ENCODE peak calls at places on chromosomes 6 and 20, in six cellular contexts. P is Caco-2, D is fibroblast of lung, J is neural progenitor cell, Q is cardiac fibroblast, V is tibial artery. Z is an unnamed sample.

GRCh38 chr6:19838442-19839236 is 1.5 kb downstream of the ID4 start:
- DNase-seq in P (peak; percentile 20), D (peak; percentile 12), J (peak; percentile 70), Q (peak; percentile 19), V (peak; percentile 73), Z (no peak)

GRCh38 chr6:122683996-122684651 is 73.9 kb downstream of the PKIB start:
- DNase-seq in P (no peak), D (no peak), J (no peak), Q (no peak), V (no peak), Z (no peak)

GRCh38 chr6:126812651-126813050 is 305.8 kb upstream of the RSPO3 start:
- DNase-seq in P (no peak), D (peak; percentile 64), J (peak; percentile 16), Q (peak; percentile 14), V (no peak), Z (no peak)

GRCh38 chr6:143549630-143550268 is 38.2 kb upstream of the FUCA2 start:
- DNase-seq in P (no peak), D (no peak), J (no peak), Q (no peak), V (no peak), Z (peak; percentile 56)

GRCh38 chr6:41040101-41040910 is 1.3 kb upstream of the UNC5CL start:
- DNase-seq in P (peak; percentile 90), D (no peak), J (no peak), Q (peak; percentile 20), V (no peak), Z (no peak)

GRCh38 chr6:136307351-136307750 is 17.7 kb upstream of the BCLAF1 start:
- DNase-seq in P (no peak), D (no peak), J (no peak), Q (no peak), V (no peak), Z (no peak)

GRCh38 chr6:37919417-37920157 is 100.1 kb downstream of the ZFAND3 start:
- DNase-seq in P (no peak), D (peak; percentile 84), J (no peak), Q (peak; percentile 60), V (no peak), Z (no peak)

GRCh38 chr6:39476151-39476550 is 153.6 kb upstream of the KCNK16 start:
- DNase-seq in P (no peak), D (no peak), J (no peak), Q (no peak), V (no peak), Z (no peak)

GRCh38 chr6:109379706-109380105 is 2.6 kb downstream of the CD164 start:
- DNase-seq in P (no peak), D (no peak), J (no peak), Q (peak; percentile 49), V (no peak), Z (no peak)

GRCh38 chr6:135637701-135638100 is 140.2 kb upstream of the AHI1 start:
- DNase-seq in P (no peak), D (peak; percentile 12), J (no peak), Q (peak; percentile 42), V (no peak), Z (no peak)

GRCh38 chr6:78243519-78243918 is 590.7 kb downstream of the MEI4 start:
- DNase-seq in P (no peak), D (peak; percentile 1), J (no peak), Q (peak; percentile 46), V (no peak), Z (peak; percentile 43)

GRCh38 chr6:125307150-125307838 is 5.5 kb upstream of the HDDC2 start:
- DNase-seq in P (peak; percentile 61), D (no peak), J (no peak), Q (peak; percentile 58), V (no peak), Z (peak; percentile 43)

GRCh38 chr20:38608188-38608587 is 6.6 kb downstream of the ARHGAP40 start:
- DNase-seq in P (no peak), D (no peak), J (no peak), Q (no peak), V (no peak), Z (no peak)

GRCh38 chr6:35629876-35630378 is 58.8 kb downstream of the FKBP5 start:
- DNase-seq in P (no peak), D (no peak), J (no peak), Q (no peak), V (no peak), Z (no peak)

GRCh38 chr6:119921491-119922010 is 572.0 kb upstream of the MAN1A1 start:
- DNase-seq in P (no peak), D (no peak), J (no peak), Q (no peak), V (no peak), Z (no peak)

GRCh38 chr20:43840382-43841070 is 74.1 kb upstream of the TOX2 start:
- DNase-seq in P (peak; percentile 57), D (peak; percentile 44), J (peak; percentile 60), Q (peak; percentile 37), V (no peak), Z (no peak)

GRCh38 chr6:83193747-83194582 is 808 bp downstream of the RWDD2A start:
- DNase-seq in P (peak; percentile 81), D (peak; percentile 17), J (peak; percentile 87), Q (peak; percentile 10), V (peak; percentile 76), Z (no peak)

GRCh38 chr6:169075211-169075621 is 178.4 kb downstream of the THBS2 start:
- DNase-seq in P (no peak), D (peak; percentile 98), J (no peak), Q (peak; percentile 90), V (peak; percentile 89), Z (no peak)

GRCh38 chr6:29647927-29648642 is 8.8 kb upstream of the MOG start:
- DNase-seq in P (peak; percentile 11), D (peak; percentile 51), J (peak; percentile 40), Q (peak; percentile 67), V (no peak), Z (no peak)

GRCh38 chr6:82363368-82364086 is at the start of gene TPBG:
- DNase-seq in P (peak; percentile 68), D (peak; percentile 56), J (peak; percentile 94), Q (peak; percentile 92), V (peak; percentile 72), Z (no peak)

GRCh38 chr6:36978687-36979086 is 7.3 kb downstream of the MTCH1 start:
- DNase-seq in P (no peak), D (no peak), J (no peak), Q (no peak), V (no peak), Z (no peak)

GRCh38 chr6:107692351-107692750 is 131.8 kb downstream of the SCML4 start:
- DNase-seq in P (no peak), D (peak; percentile 81), J (no peak), Q (peak; percentile 97), V (no peak), Z (no peak)

GRCh38 chr6:107690864-107691661 is 133.1 kb downstream of the SCML4 start:
- DNase-seq in P (no peak), D (peak; percentile 82), J (no peak), Q (peak; percentile 99), V (no peak), Z (no peak)

GRCh38 chr6:107689190-107689589 is 134.9 kb downstream of the SCML4 start:
- DNase-seq in P (no peak), D (no peak), J (no peak), Q (no peak), V (no peak), Z (no peak)

GRCh38 chr6:107689881-107690545 is 134.1 kb downstream of the SCML4 start:
- DNase-seq in P (no peak), D (no peak), J (no peak), Q (peak; percentile 75), V (no peak), Z (no peak)

GRCh38 chr6:107690546-107690863 is 133.6 kb downstream of the SCML4 start:
- DNase-seq in P (no peak), D (no peak), J (no peak), Q (no peak), V (no peak), Z (no peak)
- TF ChIP-seq CTCF in P (no peak), D (no peak), J (no peak), Q (no peak), V (no peak), Z (no peak)

DNA sequence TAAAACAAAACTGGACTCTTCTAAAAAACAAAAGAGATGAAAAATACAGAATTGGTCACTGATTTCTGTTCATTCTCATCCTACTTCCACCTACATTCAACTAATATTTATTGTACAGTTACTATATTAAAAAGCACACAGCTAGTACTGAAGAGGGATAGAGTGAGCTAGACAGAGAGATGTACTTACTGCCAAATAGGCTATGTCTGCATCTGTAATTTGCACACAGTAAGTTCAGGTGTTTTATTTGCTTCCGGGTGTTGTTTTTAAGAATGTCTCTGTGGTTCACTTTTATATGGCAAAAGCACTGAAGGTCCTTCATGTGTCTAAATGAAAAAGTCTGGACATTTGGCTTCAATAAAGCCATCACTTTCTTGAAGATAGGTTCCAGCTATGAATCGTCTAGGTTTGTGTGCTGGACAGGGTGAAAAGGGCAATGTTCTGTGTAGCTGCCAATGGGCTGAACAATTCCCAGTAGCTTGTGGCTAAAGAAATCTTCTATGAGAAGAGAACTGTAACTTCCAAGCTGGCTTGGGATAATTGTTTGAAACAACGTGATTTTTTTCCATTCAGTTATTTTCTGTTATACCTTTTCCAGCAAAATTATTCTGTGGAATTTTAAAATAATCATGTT is 47.3 kb downstream of the EPB41L2 start:
- DNase-seq in P (no peak), D (peak; percentile 70), J (no peak), Q (peak; percentile 69), V (no peak), Z (no peak)
- H3K4me3 ChIP-seq in P (no peak overlapping the region), D (no peak overlapping the region), J (no peak overlapping the region), Q (no peak overlapping the region), V (no peak overlapping the region), Z (no peak overlapping the region)

DNA sequence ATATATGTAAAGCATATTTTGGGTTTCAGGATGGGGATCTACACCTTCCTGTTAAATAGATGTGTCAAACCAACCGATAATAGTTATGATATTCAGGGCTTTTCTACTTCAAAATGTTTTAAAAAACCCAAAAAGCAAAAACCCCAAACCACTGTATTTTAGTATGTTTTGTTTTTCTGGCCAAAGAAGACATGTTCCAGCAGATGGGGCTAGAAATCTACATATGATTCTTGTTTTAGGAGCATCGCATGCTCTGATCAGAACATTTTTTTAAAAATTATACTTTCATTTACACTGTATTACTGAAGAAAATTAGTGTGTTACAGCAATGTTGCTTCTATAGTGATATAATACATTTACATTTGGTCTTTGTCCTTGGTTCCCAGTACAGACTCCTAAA is 11.0 kb downstream of the RMND1 start:
- DNase-seq in P (no peak), D (peak; percentile 70), J (no peak), Q (peak; percentile 67), V (no peak), Z (no peak)
- TF ChIP-seq CTCF in P (peak; percentile 37), D (peak; percentile 50), J (peak; percentile 20), Q (peak; percentile 50), V (peak; percentile 67), Z (peak; percentile 38)

GRCh38 chr6:30875244-30876038 is 8.9 kb upstream of the DDR1 start:
- DNase-seq in P (no peak), D (no peak), J (no peak), Q (no peak), V (no peak), Z (no peak)

GRCh38 chr6:30879684-30880427 is 4.5 kb upstream of the DDR1 start:
- DNase-seq in P (no peak), D (no peak), J (no peak), Q (no peak), V (no peak), Z (no peak)

GRCh38 chr6:30876039-30876730 is 8.1 kb upstream of the DDR1 start:
- DNase-seq in P (no peak), D (peak; percentile 76), J (no peak), Q (peak; percentile 87), V (no peak), Z (peak; percentile 81)

GRCh38 chr6:30880563-30881252 is 3.6 kb upstream of the DDR1 start:
- DNase-seq in P (no peak), D (no peak), J (peak; percentile 98), Q (no peak), V (no peak), Z (no peak)

GRCh38 chr6:30877419-30878262 is 6.7 kb upstream of the DDR1 start:
- DNase-seq in P (peak; percentile 86), D (peak; percentile 93), J (peak; percentile 92), Q (peak; percentile 93), V (peak; percentile 94), Z (no peak)
- H3K4me3 ChIP-seq in P (peak overlapping the region; percentile 10), D (peak overlapping the region; percentile 13), J (no peak overlapping the region), Q (no peak overlapping the region), V (peak overlapping the region; percentile 44), Z (no peak overlapping the region)

Z was measured in retinal pigment epithelial cell.